ENCODE peak calls at places on chromosomes 4 and X, in seven cellular contexts. C is brain microvascular endothelial cell, Q is transverse colon, D is MM.1S, O is HCT116, T is cardiac muscle cell, B is left lung. S is an unnamed sample. For H3K27me3, the result is how much of the 10 kb centered on the place peaks cover.

GRCh38 chr4:182600093-182600492 is 317.1 kb downstream of the DCTD start:
- DNase-seq in C (no peak), Q (no peak), D (no peak), O (no peak), T (no peak), B (no peak), S (no peak)

GRCh38 chrX:47093248-47093647 is 15.0 kb downstream of the RGN start:
- DNase-seq in C (peak), Q (no peak), D (peak), O (peak), T (peak), B (no peak), S (no peak)

GRCh38 chr4:98955229-98955628 is 26.3 kb upstream of the EIF4E start:
- DNase-seq in C (no peak), Q (no peak), D (no peak), O (no peak), T (no peak), B (no peak), S (no peak)

GRCh38 chr4:94304365-94304971 is 38.2 kb downstream of the HPGDS start:
- DNase-seq in C (peak), Q (no peak), D (peak), O (peak), T (peak), B (no peak), S (no peak)

GRCh38 chrX:101377542-101377941 is 8.4 kb downstream of the BTK start:
- DNase-seq in C (no peak), Q (no peak), D (no peak), O (no peak), T (no peak), B (no peak), S (no peak)

GRCh38 chr4:161256716-161257115 is 907.1 kb downstream of the FSTL5 start:
- DNase-seq in C (no peak), Q (no peak), D (peak), O (peak), T (no peak), B (no peak), S (no peak)

GRCh38 chr4:2570551-2571222 is 34.2 kb downstream of the FAM193A start:
- DNase-seq in C (no peak), Q (no peak), D (no peak), O (no peak), T (no peak), B (no peak), S (peak)

GRCh38 chr4:22962186-22962786 is 269.5 kb downstream of the GBA3 start:
- DNase-seq in C (peak), Q (no peak), D (peak), O (no peak), T (peak), B (no peak), S (no peak)

GRCh38 chrX:20571611-20572010 is 304.9 kb upstream of the RPS6KA3 start:
- DNase-seq in C (no peak), Q (no peak), D (peak), O (no peak), T (peak), B (no peak), S (no peak)

GRCh38 chrX:150332023-150332422 is 31.1 kb upstream of the MAMLD1 start:
- DNase-seq in C (no peak), Q (no peak), D (no peak), O (no peak), T (no peak), B (no peak), S (no peak)

GRCh38 chr4:972651-973424 is 531 bp downstream of the DGKQ start:
- DNase-seq in C (no peak), Q (peak), D (no peak), O (no peak), T (no peak), B (peak), S (peak)

GRCh38 chrX:16022580-16023170 is 100.7 kb upstream of the GRPR start:
- DNase-seq in C (no peak), Q (no peak), D (no peak), O (peak), T (no peak), B (no peak), S (no peak)

GRCh38 chr4:102334624-102335023 is 10.7 kb downstream of the SLC39A8 start:
- DNase-seq in C (no peak), Q (no peak), D (no peak), O (no peak), T (no peak), B (no peak), S (no peak)

GRCh38 chr4:40206421-40206820 is 9.6 kb downstream of the RHOH start:
- DNase-seq in C (no peak), Q (no peak), D (no peak), O (no peak), T (no peak), B (no peak), S (no peak)

GRCh38 chr4:99998062-99998880 is 48.2 kb upstream of the H2AZ1 start:
- DNase-seq in C (peak), Q (no peak), D (peak), O (peak), T (peak), B (no peak), S (no peak)

GRCh38 chr4:169253087-169253675 is 17.6 kb downstream of the SH3RF1 start:
- DNase-seq in C (no peak), Q (no peak), D (no peak), O (no peak), T (no peak), B (no peak), S (no peak)

DNA sequence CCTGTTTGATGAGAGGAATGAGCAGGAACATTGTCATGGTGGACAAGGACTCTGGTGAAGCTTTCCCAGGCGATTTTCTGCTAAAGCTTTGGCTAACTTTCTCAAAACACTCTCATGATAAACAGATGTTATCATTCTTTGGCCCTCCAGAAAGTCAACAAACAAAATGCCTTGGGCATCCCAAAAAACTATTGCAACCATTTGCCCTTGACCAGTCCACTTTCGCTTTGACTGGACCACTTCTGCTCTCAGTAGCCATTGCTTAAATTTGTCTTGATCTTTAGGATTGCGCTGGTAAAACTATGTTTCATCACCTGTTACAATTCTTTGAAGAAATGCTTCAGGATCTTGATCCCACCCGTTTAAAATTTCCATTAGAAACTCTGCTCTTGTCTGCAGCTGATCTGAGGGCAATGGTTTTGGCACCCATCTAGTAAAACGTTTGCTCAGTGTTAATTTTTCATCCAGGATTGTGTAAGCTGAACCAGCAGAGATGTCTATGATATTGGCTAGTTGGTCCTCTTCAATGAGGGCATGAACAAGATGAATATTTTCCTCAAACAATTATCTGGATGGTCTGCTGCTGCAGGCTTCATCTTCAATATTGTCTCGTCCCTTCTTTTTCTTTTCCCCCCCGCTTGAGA is 14.8 kb downstream of the TBC1D1 start:
- DNase-seq in C (no peak), Q (no peak), D (no peak), O (no peak), T (no peak), B (no peak), S (no peak)
- TF ChIP-seq CTCF in C (no peak), Q (no peak), D (no peak), O (no peak), T (no peak), B (no peak), S (no peak)

GRCh38 chrX:12868747-12869146 is 1.9 kb downstream of the TLR7 start:
- DNase-seq in C (no peak), Q (no peak), D (peak), O (no peak), T (no peak), B (no peak), S (no peak)
- H3K27me3 ChIP-seq in C (under half), Q (under half), D (under half), O (under half), T (under half), B (under half), S (under half)

GRCh38 chr4:150145090-150145949 is 67.1 kb downstream of the DCLK2 start:
- DNase-seq in C (no peak), Q (no peak), D (no peak), O (no peak), T (no peak), B (no peak), S (no peak)
- TF ChIP-seq CTCF in C (peak), Q (no peak), D (no peak), O (no peak), T (no peak), B (no peak), S (no peak)

DNA sequence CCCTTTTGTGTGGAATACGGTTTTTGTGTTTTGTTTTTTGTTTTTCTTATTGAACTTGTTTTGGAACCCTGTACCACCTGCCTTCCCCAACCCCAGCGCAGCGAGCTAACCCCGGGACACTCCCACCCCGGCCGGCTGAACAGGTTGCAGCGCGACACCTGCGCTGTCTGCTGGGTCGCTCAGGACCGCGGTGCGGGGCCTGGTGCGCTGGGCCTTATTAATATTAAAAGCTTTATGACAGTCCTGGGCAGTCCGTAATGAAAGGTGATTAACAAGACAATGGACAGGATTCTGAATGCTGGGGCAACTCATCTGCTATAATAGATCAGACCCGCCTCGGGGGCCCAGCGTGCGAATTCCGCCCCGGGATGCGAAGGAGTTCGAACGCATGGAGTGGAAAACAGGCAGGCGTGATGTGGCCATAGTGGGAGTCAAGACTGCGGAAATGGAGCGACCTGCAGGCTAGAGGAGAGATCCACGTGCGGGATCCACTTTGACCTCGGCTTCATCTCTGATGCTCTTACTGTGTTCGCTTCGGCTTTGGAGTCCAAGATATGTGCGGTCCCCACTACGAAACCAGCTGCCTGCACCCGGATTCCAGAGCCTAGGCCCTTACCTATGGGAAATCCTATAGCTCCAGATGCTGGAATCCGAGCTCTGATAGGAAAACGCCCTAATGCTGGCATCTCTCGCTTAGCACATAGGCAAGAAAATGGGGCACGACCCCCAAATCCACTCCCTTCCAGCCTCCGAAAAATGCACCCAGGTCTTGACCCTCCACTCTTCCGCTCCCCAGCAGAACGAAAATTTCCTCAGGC is 69.0 kb upstream of the TMEM33 start:
- DNase-seq in C (no peak), Q (no peak), D (no peak), O (no peak), T (no peak), B (peak), S (no peak)
- H3K27me3 ChIP-seq in C (half or more), Q (half or more), D (under half), O (under half), T (half or more), B (half or more), S (under half)

GRCh38 chr4:10897076-10897475 is 212.5 kb upstream of the CLNK start:
- DNase-seq in C (no peak), Q (no peak), D (no peak), O (no peak), T (no peak), B (no peak), S (no peak)

GRCh38 chr4:10898072-10898471 is 213.5 kb upstream of the CLNK start:
- DNase-seq in C (no peak), Q (no peak), D (no peak), O (no peak), T (no peak), B (no peak), S (no peak)

GRCh38 chr4:10891866-10892265 is 207.3 kb upstream of the CLNK start:
- DNase-seq in C (no peak), Q (no peak), D (no peak), O (no peak), T (no peak), B (no peak), S (no peak)

GRCh38 chr4:10889819-10890218 is 205.3 kb upstream of the CLNK start:
- DNase-seq in C (no peak), Q (no peak), D (no peak), O (no peak), T (no peak), B (no peak), S (no peak)

GRCh38 chr4:10893417-10893816 is 208.8 kb upstream of the CLNK start:
- DNase-seq in C (no peak), Q (no peak), D (no peak), O (no peak), T (peak), B (no peak), S (no peak)
- TF ChIP-seq CTCF in C (peak), Q (peak), D (peak), O (peak), T (peak), B (no peak), S (peak)

GRCh38 chr4:9996319-9997110 is 24.8 kb downstream of the SLC2A9 start:
- DNase-seq in C (peak), Q (peak), D (no peak), O (no peak), T (no peak), B (no peak), S (no peak)

GRCh38 chr4:9999956-10000551 is 21.2 kb downstream of the SLC2A9 start:
- DNase-seq in C (peak), Q (no peak), D (no peak), O (no peak), T (no peak), B (no peak), S (peak)

GRCh38 chr4:10001757-10002156 is 19.5 kb downstream of the SLC2A9 start:
- DNase-seq in C (no peak), Q (no peak), D (no peak), O (no peak), T (no peak), B (no peak), S (no peak)

GRCh38 chr4:9994246-9994847 is 26.9 kb downstream of the SLC2A9 start:
- DNase-seq in C (no peak), Q (peak), D (peak), O (no peak), T (no peak), B (no peak), S (no peak)

GRCh38 chr4:9997881-9998280 is 23.4 kb downstream of the SLC2A9 start:
- DNase-seq in C (no peak), Q (no peak), D (no peak), O (no peak), T (no peak), B (no peak), S (no peak)
- H3K27me3 ChIP-seq in C (under half), Q (under half), D (under half), O (under half), T (under half), B (under half), S (under half)

GRCh38 chr4:130080872-130081451 is 985.0 kb downstream of the C4orf33 start:
- DNase-seq in C (no peak), Q (no peak), D (no peak), O (no peak), T (no peak), B (no peak), S (no peak)
- TF ChIP-seq CTCF in C (no peak), Q (no peak), D (no peak), O (no peak), T (no peak), B (no peak), S (no peak)